ENCODE peak calls at places on chromosome 22, in six cellular contexts. One of them, this sample, is unnamed.

GRCh38 chr22:23520875-23521441 is 59.1 kb downstream of the IGLL1 start:
- DNase-seq in cardiac fibroblast: peak; percentile 61
- DNase-seq in heart left ventricle: no peak
- DNase-seq in stimulated activated effector memory CD8-positive, alpha-beta T cell treated with anti-CD3 and anti-CD28 coated beads, Interleukin-12 subunit alpha, Interleukin-12 subunit beta, amount 100 ng/mL, for 72 hours: no peak
- DNase-seq in dorsolateral prefrontal cortex: peak; percentile 52
- DNase-seq in choroid plexus epithelial cell: peak; percentile 38
- DNase-seq in this sample: no peak

GRCh38 chr22:27456696-27457503 is 344.7 kb downstream of the MN1 start:
- DNase-seq in dorsolateral prefrontal cortex: no peak
- DNase-seq in cardiac fibroblast: peak; percentile 73
- DNase-seq in heart left ventricle: no peak
- DNase-seq in choroid plexus epithelial cell: peak; percentile 82
- DNase-seq in stimulated activated effector memory CD8-positive, alpha-beta T cell treated with anti-CD3 and anti-CD28 coated beads, Interleukin-12 subunit alpha, Interleukin-12 subunit beta, amount 100 ng/mL, for 72 hours: no peak
- DNase-seq in this sample: peak; percentile 73

GRCh38 chr22:30286813-30287625 is 2.3 kb downstream of the CASTOR1 start:
- DNase-seq in dorsolateral prefrontal cortex: no peak
- DNase-seq in stimulated activated effector memory CD8-positive, alpha-beta T cell treated with anti-CD3 and anti-CD28 coated beads, Interleukin-12 subunit alpha, Interleukin-12 subunit beta, amount 100 ng/mL, for 72 hours: peak; percentile 93
- DNase-seq in cardiac fibroblast: peak; percentile 66
- DNase-seq in choroid plexus epithelial cell: peak; percentile 67
- DNase-seq in heart left ventricle: no peak
- DNase-seq in this sample: peak; percentile 68

GRCh38 chr22:36104988-36105387 is 55.6 kb downstream of the APOL3 start:
- DNase-seq in heart left ventricle: no peak
- DNase-seq in dorsolateral prefrontal cortex: no peak
- DNase-seq in choroid plexus epithelial cell: no peak
- DNase-seq in cardiac fibroblast: no peak
- DNase-seq in stimulated activated effector memory CD8-positive, alpha-beta T cell treated with anti-CD3 and anti-CD28 coated beads, Interleukin-12 subunit alpha, Interleukin-12 subunit beta, amount 100 ng/mL, for 72 hours: no peak
- DNase-seq in this sample: no peak

GRCh38 chr22:41146573-41146972 is 54.2 kb downstream of the EP300 start:
- DNase-seq in heart left ventricle: no peak
- DNase-seq in dorsolateral prefrontal cortex: no peak
- DNase-seq in stimulated activated effector memory CD8-positive, alpha-beta T cell treated with anti-CD3 and anti-CD28 coated beads, Interleukin-12 subunit alpha, Interleukin-12 subunit beta, amount 100 ng/mL, for 72 hours: no peak
- DNase-seq in choroid plexus epithelial cell: peak; percentile 21
- DNase-seq in cardiac fibroblast: peak; percentile 7
- DNase-seq in this sample: peak; percentile 11

GRCh38 chr22:41516462-41516861 is 27.8 kb downstream of the POLR3H start:
- DNase-seq in heart left ventricle: no peak
- DNase-seq in stimulated activated effector memory CD8-positive, alpha-beta T cell treated with anti-CD3 and anti-CD28 coated beads, Interleukin-12 subunit alpha, Interleukin-12 subunit beta, amount 100 ng/mL, for 72 hours: no peak
- DNase-seq in dorsolateral prefrontal cortex: no peak
- DNase-seq in choroid plexus epithelial cell: no peak
- DNase-seq in cardiac fibroblast: no peak
- DNase-seq in this sample: no peak

GRCh38 chr22:34019190-34019845 is 99.0 kb upstream of the LARGE1 start:
- DNase-seq in choroid plexus epithelial cell: no peak
- DNase-seq in heart left ventricle: no peak
- DNase-seq in dorsolateral prefrontal cortex: no peak
- DNase-seq in cardiac fibroblast: no peak
- DNase-seq in stimulated activated effector memory CD8-positive, alpha-beta T cell treated with anti-CD3 and anti-CD28 coated beads, Interleukin-12 subunit alpha, Interleukin-12 subunit beta, amount 100 ng/mL, for 72 hours: no peak
- DNase-seq in this sample: no peak

GRCh38 chr22:50361222-50361621 is 18.1 kb downstream of the PPP6R2 start:
- DNase-seq in stimulated activated effector memory CD8-positive, alpha-beta T cell treated with anti-CD3 and anti-CD28 coated beads, Interleukin-12 subunit alpha, Interleukin-12 subunit beta, amount 100 ng/mL, for 72 hours: no peak
- DNase-seq in dorsolateral prefrontal cortex: no peak
- DNase-seq in cardiac fibroblast: no peak
- DNase-seq in heart left ventricle: no peak
- DNase-seq in choroid plexus epithelial cell: no peak
- DNase-seq in this sample: no peak

GRCh38 chr22:29243874-29244446 is 23.8 kb downstream of the RHBDD3 start:
- DNase-seq in cardiac fibroblast: no peak
- DNase-seq in heart left ventricle: no peak
- DNase-seq in dorsolateral prefrontal cortex: no peak
- DNase-seq in stimulated activated effector memory CD8-positive, alpha-beta T cell treated with anti-CD3 and anti-CD28 coated beads, Interleukin-12 subunit alpha, Interleukin-12 subunit beta, amount 100 ng/mL, for 72 hours: no peak
- DNase-seq in choroid plexus epithelial cell: no peak
- DNase-seq in this sample: no peak

GRCh38 chr22:30332551-30332950 is 5.8 kb upstream of the TBC1D10A start:
- DNase-seq in cardiac fibroblast: no peak
- DNase-seq in choroid plexus epithelial cell: no peak
- DNase-seq in heart left ventricle: no peak
- DNase-seq in stimulated activated effector memory CD8-positive, alpha-beta T cell treated with anti-CD3 and anti-CD28 coated beads, Interleukin-12 subunit alpha, Interleukin-12 subunit beta, amount 100 ng/mL, for 72 hours: no peak
- DNase-seq in dorsolateral prefrontal cortex: peak; percentile 53
- DNase-seq in this sample: no peak

GRCh38 chr22:20549232-20549841 is 41.9 kb downstream of the MED15 start:
- DNase-seq in choroid plexus epithelial cell: peak; percentile 62
- DNase-seq in stimulated activated effector memory CD8-positive, alpha-beta T cell treated with anti-CD3 and anti-CD28 coated beads, Interleukin-12 subunit alpha, Interleukin-12 subunit beta, amount 100 ng/mL, for 72 hours: no peak
- DNase-seq in dorsolateral prefrontal cortex: no peak
- DNase-seq in cardiac fibroblast: peak; percentile 59
- DNase-seq in heart left ventricle: no peak
- DNase-seq in this sample: no peak

GRCh38 chr22:41768420-41768819 is 32.1 kb upstream of the CCDC134 start:
- DNase-seq in choroid plexus epithelial cell: peak; percentile 40
- DNase-seq in cardiac fibroblast: peak; percentile 31
- DNase-seq in heart left ventricle: no peak
- DNase-seq in dorsolateral prefrontal cortex: no peak
- DNase-seq in stimulated activated effector memory CD8-positive, alpha-beta T cell treated with anti-CD3 and anti-CD28 coated beads, Interleukin-12 subunit alpha, Interleukin-12 subunit beta, amount 100 ng/mL, for 72 hours: no peak
- DNase-seq in this sample: peak; percentile 47

GRCh38 chr22:50114221-50114981 is 24.6 kb downstream of the MOV10L1 start:
- DNase-seq in heart left ventricle: no peak
- DNase-seq in stimulated activated effector memory CD8-positive, alpha-beta T cell treated with anti-CD3 and anti-CD28 coated beads, Interleukin-12 subunit alpha, Interleukin-12 subunit beta, amount 100 ng/mL, for 72 hours: no peak
- DNase-seq in dorsolateral prefrontal cortex: no peak
- DNase-seq in cardiac fibroblast: peak; percentile 89
- DNase-seq in choroid plexus epithelial cell: peak; percentile 74
- DNase-seq in this sample: peak; percentile 14

GRCh38 chr22:21106000-21106399 is 60.3 kb downstream of the LRRC74B start:
- DNase-seq in stimulated activated effector memory CD8-positive, alpha-beta T cell treated with anti-CD3 and anti-CD28 coated beads, Interleukin-12 subunit alpha, Interleukin-12 subunit beta, amount 100 ng/mL, for 72 hours: no peak
- DNase-seq in heart left ventricle: no peak
- DNase-seq in dorsolateral prefrontal cortex: no peak
- DNase-seq in cardiac fibroblast: no peak
- DNase-seq in choroid plexus epithelial cell: no peak
- DNase-seq in this sample: no peak

GRCh38 chr22:50586416-50586815 is 3.8 kb upstream of the CHKB start:
- DNase-seq in heart left ventricle: peak; percentile 11
- DNase-seq in stimulated activated effector memory CD8-positive, alpha-beta T cell treated with anti-CD3 and anti-CD28 coated beads, Interleukin-12 subunit alpha, Interleukin-12 subunit beta, amount 100 ng/mL, for 72 hours: no peak
- DNase-seq in dorsolateral prefrontal cortex: no peak
- DNase-seq in cardiac fibroblast: no peak
- DNase-seq in choroid plexus epithelial cell: no peak
- DNase-seq in this sample: no peak

GRCh38 chr22:20652130-20652529 is 121.8 kb upstream of the SERPIND1 start:
- DNase-seq in stimulated activated effector memory CD8-positive, alpha-beta T cell treated with anti-CD3 and anti-CD28 coated beads, Interleukin-12 subunit alpha, Interleukin-12 subunit beta, amount 100 ng/mL, for 72 hours: no peak
- DNase-seq in choroid plexus epithelial cell: no peak
- DNase-seq in cardiac fibroblast: no peak
- DNase-seq in heart left ventricle: no peak
- DNase-seq in dorsolateral prefrontal cortex: no peak
- DNase-seq in this sample: no peak

GRCh38 chr22:19522190-19522880 is 1.9 kb downstream of the CLDN5 start:
- DNase-seq in cardiac fibroblast: no peak
- DNase-seq in dorsolateral prefrontal cortex: peak; percentile 60
- DNase-seq in heart left ventricle: peak; percentile 69
- DNase-seq in choroid plexus epithelial cell: no peak
- DNase-seq in stimulated activated effector memory CD8-positive, alpha-beta T cell treated with anti-CD3 and anti-CD28 coated beads, Interleukin-12 subunit alpha, Interleukin-12 subunit beta, amount 100 ng/mL, for 72 hours: no peak
- DNase-seq in this sample: no peak

GRCh38 chr22:16699336-16699735 is 106.7 kb upstream of the CCT8L2 start:
- DNase-seq in heart left ventricle: no peak
- DNase-seq in stimulated activated effector memory CD8-positive, alpha-beta T cell treated with anti-CD3 and anti-CD28 coated beads, Interleukin-12 subunit alpha, Interleukin-12 subunit beta, amount 100 ng/mL, for 72 hours: no peak
- DNase-seq in dorsolateral prefrontal cortex: no peak
- DNase-seq in choroid plexus epithelial cell: no peak
- DNase-seq in cardiac fibroblast: no peak
- DNase-seq in this sample: no peak

GRCh38 chr22:40452730-40453487 is 82.5 kb downstream of the SGSM3 start:
- DNase-seq in dorsolateral prefrontal cortex: no peak
- DNase-seq in choroid plexus epithelial cell: peak; percentile 34
- DNase-seq in cardiac fibroblast: no peak
- DNase-seq in stimulated activated effector memory CD8-positive, alpha-beta T cell treated with anti-CD3 and anti-CD28 coated beads, Interleukin-12 subunit alpha, Interleukin-12 subunit beta, amount 100 ng/mL, for 72 hours: no peak
- DNase-seq in heart left ventricle: no peak
- DNase-seq in this sample: no peak

GRCh38 chr22:26428515-26429457 is at the start of gene ASPHD2:
- DNase-seq in dorsolateral prefrontal cortex: peak; percentile 77
- DNase-seq in stimulated activated effector memory CD8-positive, alpha-beta T cell treated with anti-CD3 and anti-CD28 coated beads, Interleukin-12 subunit alpha, Interleukin-12 subunit beta, amount 100 ng/mL, for 72 hours: peak; percentile 67
- DNase-seq in cardiac fibroblast: peak; percentile 60
- DNase-seq in choroid plexus epithelial cell: peak; percentile 64
- DNase-seq in heart left ventricle: peak; percentile 40
- DNase-seq in this sample: peak; percentile 39

GRCh38 chr22:30444632-30445437 is 19.3 kb downstream of the MTFP1 start:
- DNase-seq in heart left ventricle: no peak
- DNase-seq in stimulated activated effector memory CD8-positive, alpha-beta T cell treated with anti-CD3 and anti-CD28 coated beads, Interleukin-12 subunit alpha, Interleukin-12 subunit beta, amount 100 ng/mL, for 72 hours: peak; percentile 47
- DNase-seq in choroid plexus epithelial cell: peak; percentile 73
- DNase-seq in dorsolateral prefrontal cortex: peak; percentile 59
- DNase-seq in cardiac fibroblast: peak; percentile 70
- DNase-seq in this sample: peak; percentile 69

GRCh38 chr22:29122041-29122440 is 49.2 kb downstream of the KREMEN1 start:
- DNase-seq in choroid plexus epithelial cell: peak; percentile 34
- DNase-seq in heart left ventricle: no peak
- DNase-seq in cardiac fibroblast: no peak
- DNase-seq in stimulated activated effector memory CD8-positive, alpha-beta T cell treated with anti-CD3 and anti-CD28 coated beads, Interleukin-12 subunit alpha, Interleukin-12 subunit beta, amount 100 ng/mL, for 72 hours: no peak
- DNase-seq in dorsolateral prefrontal cortex: no peak
- DNase-seq in this sample: no peak

GRCh38 chr22:29275819-29276565 is 7.9 kb downstream of the EWSR1 start:
- DNase-seq in heart left ventricle: no peak
- DNase-seq in stimulated activated effector memory CD8-positive, alpha-beta T cell treated with anti-CD3 and anti-CD28 coated beads, Interleukin-12 subunit alpha, Interleukin-12 subunit beta, amount 100 ng/mL, for 72 hours: no peak
- DNase-seq in dorsolateral prefrontal cortex: no peak
- DNase-seq in choroid plexus epithelial cell: no peak
- DNase-seq in cardiac fibroblast: no peak
- DNase-seq in this sample: no peak

GRCh38 chr22:24088796-24089195 is 77.7 kb downstream of the CABIN1 start:
- DNase-seq in heart left ventricle: no peak
- DNase-seq in choroid plexus epithelial cell: peak; percentile 44
- DNase-seq in cardiac fibroblast: peak; percentile 18
- DNase-seq in dorsolateral prefrontal cortex: no peak
- DNase-seq in stimulated activated effector memory CD8-positive, alpha-beta T cell treated with anti-CD3 and anti-CD28 coated beads, Interleukin-12 subunit alpha, Interleukin-12 subunit beta, amount 100 ng/mL, for 72 hours: no peak
- DNase-seq in this sample: no peak

GRCh38 chr22:17785185-17786184 is 11.2 kb upstream of the BID start:
- DNase-seq in stimulated activated effector memory CD8-positive, alpha-beta T cell treated with anti-CD3 and anti-CD28 coated beads, Interleukin-12 subunit alpha, Interleukin-12 subunit beta, amount 100 ng/mL, for 72 hours: peak; percentile 60
- DNase-seq in cardiac fibroblast: peak; percentile 23
- DNase-seq in heart left ventricle: peak; percentile 70
- DNase-seq in choroid plexus epithelial cell: peak; percentile 33
- DNase-seq in dorsolateral prefrontal cortex: no peak
- DNase-seq in this sample: peak; percentile 55

GRCh38 chr22:46267431-46268279 is at the start of gene TTC38:
- DNase-seq in heart left ventricle: peak; percentile 97
- DNase-seq in choroid plexus epithelial cell: peak; percentile 75
- DNase-seq in stimulated activated effector memory CD8-positive, alpha-beta T cell treated with anti-CD3 and anti-CD28 coated beads, Interleukin-12 subunit alpha, Interleukin-12 subunit beta, amount 100 ng/mL, for 72 hours: peak; percentile 55
- DNase-seq in dorsolateral prefrontal cortex: peak; percentile 90
- DNase-seq in cardiac fibroblast: peak; percentile 88
- DNase-seq in this sample: peak; percentile 83

GRCh38 chr22:47304854-47305253 is 542.4 kb downstream of the TBC1D22A start:
- DNase-seq in heart left ventricle: no peak
- DNase-seq in dorsolateral prefrontal cortex: no peak
- DNase-seq in cardiac fibroblast: no peak
- DNase-seq in choroid plexus epithelial cell: no peak
- DNase-seq in stimulated activated effector memory CD8-positive, alpha-beta T cell treated with anti-CD3 and anti-CD28 coated beads, Interleukin-12 subunit alpha, Interleukin-12 subunit beta, amount 100 ng/mL, for 72 hours: no peak
- DNase-seq in this sample: no peak

GRCh38 chr22:17883356-17883755 is 109.1 kb upstream of the BID start:
- DNase-seq in dorsolateral prefrontal cortex: no peak
- DNase-seq in cardiac fibroblast: no peak
- DNase-seq in stimulated activated effector memory CD8-positive, alpha-beta T cell treated with anti-CD3 and anti-CD28 coated beads, Interleukin-12 subunit alpha, Interleukin-12 subunit beta, amount 100 ng/mL, for 72 hours: no peak
- DNase-seq in heart left ventricle: no peak
- DNase-seq in choroid plexus epithelial cell: no peak
- DNase-seq in this sample: no peak

GRCh38 chr22:17198188-17199130 is 20.8 kb downstream of the ADA2 start:
- DNase-seq in dorsolateral prefrontal cortex: no peak
- DNase-seq in choroid plexus epithelial cell: peak; percentile 23
- DNase-seq in heart left ventricle: peak; percentile 85
- DNase-seq in cardiac fibroblast: peak; percentile 28
- DNase-seq in stimulated activated effector memory CD8-positive, alpha-beta T cell treated with anti-CD3 and anti-CD28 coated beads, Interleukin-12 subunit alpha, Interleukin-12 subunit beta, amount 100 ng/mL, for 72 hours: no peak
- DNase-seq in this sample: no peak

This sample was measured in MCF 10A.